ENCODE peak calls at places on chromosomes 16 and 17, in seven cellular contexts. Z, R, S, Q, X, C and E are unnamed samples.

GRCh38 chr17:8339540-8339939 is at the start of gene ODF4:
- DNase-seq in Z (no peak), R (no peak), S (no peak), Q (no peak), X (no peak), C (no peak), E (no peak)

GRCh38 chr16:50196736-50197135 is 43.6 kb downstream of the TENT4B start:
- DNase-seq in Z (no peak), R (no peak), S (peak; percentile 39), Q (no peak), X (no peak), C (no peak), E (peak; percentile 20)

GRCh38 chr17:20127660-20128413 is 118.7 kb downstream of the SPECC1 start:
- DNase-seq in Z (no peak), R (no peak), S (no peak), Q (no peak), X (no peak), C (no peak), E (peak; percentile 59)

GRCh38 chr17:44999433-44999832 is 31.3 kb upstream of the C1QL1 start:
- DNase-seq in Z (no peak), R (no peak), S (no peak), Q (no peak), X (no peak), C (no peak), E (no peak)

GRCh38 chr17:16933317-16934132 is 38.4 kb downstream of the TNFRSF13B start:
- DNase-seq in Z (no peak), R (no peak), S (no peak), Q (no peak), X (no peak), C (no peak), E (no peak)

GRCh38 chr16:3038256-3038655 is 1.5 kb upstream of the BICDL2 start:
- DNase-seq in Z (peak; percentile 95), R (no peak), S (no peak), Q (peak; percentile 79), X (peak; percentile 7), C (no peak), E (no peak)

GRCh38 chr17:58575511-58575910 is 61.1 kb upstream of the MTMR4 start:
- DNase-seq in Z (no peak), R (no peak), S (no peak), Q (no peak), X (no peak), C (no peak), E (peak; percentile 78)

GRCh38 chr16:21684199-21684598 is 20.4 kb downstream of the OTOA start:
- DNase-seq in Z (peak; percentile 11), R (no peak), S (peak; percentile 21), Q (peak; percentile 21), X (peak; percentile 2), C (no peak), E (no peak)

GRCh38 chr16:86519649-86520316 is 9.5 kb downstream of the FOXF1 start:
- DNase-seq in Z (peak; percentile 58), R (peak; percentile 21), S (peak; percentile 44), Q (peak; percentile 61), X (peak; percentile 38), C (peak; percentile 9), E (peak; percentile 70)